ENCODE peak calls at places on chromosomes 16 and 17, in five cellular contexts. L is activated B cell treated with CpG ODN at 0.5 μM for 24 hours, E is AG09309, A is pulmonary artery endothelial cell, B is LHCN-M2. G is an unnamed sample.

GRCh38 chr17:62562656-62563055 is 64.8 kb upstream of the MRC2 start:
- DNase-seq in L (no peak), E (no peak), A (peak), B (peak), G (no peak)

GRCh38 chr17:60506312-60506711 is 19.7 kb downstream of the APPBP2 start:
- DNase-seq in L (no peak), E (peak), A (no peak), B (peak), G (no peak)

GRCh38 chr16:30083216-30084055 is 7.6 kb downstream of the PPP4C start:
- DNase-seq in L (no peak), E (no peak), A (no peak), B (no peak), G (no peak)

GRCh38 chr16:82045471-82046178 is 10.6 kb downstream of the HSD17B2 start:
- DNase-seq in L (no peak), E (no peak), A (no peak), B (no peak), G (no peak)

GRCh38 chr17:50944902-50945720 is 79.0 kb upstream of the TOB1 start:
- DNase-seq in L (peak), E (no peak), A (no peak), B (no peak), G (no peak)

GRCh38 chr16:67675579-67675935 is 8.9 kb downstream of the C16orf86 start:
- DNase-seq in L (no peak), E (no peak), A (no peak), B (no peak), G (no peak)

GRCh38 chr17:32553168-32553567 is 66.4 kb downstream of the CDK5R1 start:
- DNase-seq in L (no peak), E (no peak), A (no peak), B (no peak), G (no peak)

GRCh38 chr16:57377080-57377841 is 5.0 kb downstream of the CX3CL1 start:
- DNase-seq in L (peak), E (no peak), A (no peak), B (no peak), G (no peak)

GRCh38 chr16:9836118-9836736 is 346.0 kb downstream of the GRIN2A start:
- DNase-seq in L (no peak), E (no peak), A (no peak), B (peak), G (no peak)

GRCh38 chr16:87333101-87333500 is 15.9 kb upstream of the C16orf95 start:
- DNase-seq in L (no peak), E (no peak), A (no peak), B (no peak), G (no peak)

GRCh38 chr16:90077757-90078593 is 844 bp upstream of the PRDM7 start:
- DNase-seq in L (no peak), E (no peak), A (no peak), B (peak), G (no peak)

GRCh38 chr16:69564845-69565610 is 738 bp upstream of the NFAT5 start:
- DNase-seq in L (no peak), E (no peak), A (no peak), B (peak), G (no peak)